ENCODE peak calls at places on chromosomes 16 and 17, in four cellular contexts. P is HEK293T, D is posterior vena cava, W is left cardiac atrium. G is an unnamed sample.

GRCh38 chr17:34527908-34528470 is 51.4 kb upstream of the TMEM132E start:
- DNase-seq in W (no peak), D (no peak), P (peak; percentile 28), G (no peak)

GRCh38 chr16:83513006-83513755 is 294.6 kb upstream of the HSBP1 start:
- DNase-seq in P (no peak), D (no peak), W (no peak), G (peak; percentile 83)

GRCh38 chr17:55069983-55070529 is 101.5 kb downstream of the STXBP4 start:
- DNase-seq in W (no peak), P (no peak), D (no peak), G (no peak)

GRCh38 chr16:84600343-84601229 is 17.3 kb downstream of the COTL1 start:
- DNase-seq in D (no peak), W (no peak), P (no peak), G (no peak)

GRCh38 chr17:73323622-73324455 is 12.0 kb upstream of the CDC42EP4 start:
- DNase-seq in P (no peak), W (peak; percentile 55), D (no peak), G (peak; percentile 62)

GRCh38 chr16:24681793-24682192 is 47.7 kb upstream of the TNRC6A start:
- DNase-seq in P (no peak), W (no peak), D (no peak), G (peak; percentile 54)

GRCh38 chr16:2008631-2009301 is 855 bp downstream of the ZNF598 start:
- DNase-seq in P (no peak), W (no peak), D (no peak), G (peak; percentile 55)

GRCh38 chr17:19237389-19238166 is 412 bp downstream of the EPN2 start:
- DNase-seq in P (peak; percentile 24), D (peak; percentile 87), W (peak; percentile 61), G (no peak)

GRCh38 chr17:2911035-2911754 is 115.0 kb downstream of the RAP1GAP2 start:
- DNase-seq in P (no peak), W (no peak), D (no peak), G (no peak)

GRCh38 chr16:84303023-84303422 is 8.3 kb downstream of the WFDC1 start:
- DNase-seq in W (no peak), P (no peak), D (no peak), G (no peak)

GRCh38 chr17:48814504-48814903 is 2.5 kb downstream of the TTLL6 start:
- DNase-seq in W (peak; percentile 55), D (no peak), P (peak; percentile 83), G (peak; percentile 55)

GRCh38 chr17:40458851-40459482 is 15.7 kb downstream of the IGFBP4 start:
- DNase-seq in D (no peak), W (no peak), P (no peak), G (peak; percentile 65)

GRCh38 chr17:57990037-57990436 is 2.0 kb upstream of the VEZF1 start:
- DNase-seq in D (no peak), P (no peak), W (no peak), G (no peak)

GRCh38 chr17:72386619-72387237 is 265.9 kb downstream of the SOX9 start:
- DNase-seq in W (no peak), P (no peak), D (peak; percentile 7), G (peak; percentile 73)

GRCh38 chr16:89312598-89313299 is 95.2 kb downstream of the ZNF778 start:
- DNase-seq in D (no peak), P (no peak), W (no peak), G (no peak)

GRCh38 chr17:63446981-63447687 is 1.0 kb upstream of the CYB561 start:
- DNase-seq in D (no peak), P (no peak), W (no peak), G (no peak)

GRCh38 chr17:72733619-72734282 is 358.7 kb downstream of the SLC39A11 start:
- DNase-seq in W (no peak), P (no peak), D (peak; percentile 41), G (no peak)

GRCh38 chr17:31608659-31609254 is 217.3 kb downstream of the RAB11FIP4 start:
- DNase-seq in P (no peak), D (no peak), W (no peak), G (no peak)

GRCh38 chr16:85829751-85830445 is 30.4 kb downstream of the COX4I1 start:
- DNase-seq in P (no peak), D (peak; percentile 85), W (no peak), G (no peak)

GRCh38 chr17:77381731-77382130 is 241.0 kb downstream of the SEC14L1 start:
- DNase-seq in P (no peak), D (no peak), W (no peak), G (no peak)

GRCh38 chr17:10036511-10037061 is 131.5 kb upstream of the RCVRN start:
- DNase-seq in W (peak; percentile 83), D (peak; percentile 90), P (no peak), G (no peak)

GRCh38 chr16:50802000-50802399 is 60.1 kb downstream of the CYLD start:
- DNase-seq in P (no peak), W (no peak), D (peak; percentile 79), G (peak; percentile 49)

GRCh38 chr17:67312265-67312664 is 54.1 kb downstream of the PSMD12 start:
- DNase-seq in D (no peak), P (no peak), W (no peak), G (no peak)

GRCh38 chr17:67452681-67453554 is 75.8 kb downstream of the PITPNC1 start:
- DNase-seq in W (no peak), P (no peak), D (no peak), G (no peak)

GRCh38 chr16:47278571-47278970 is 134.8 kb upstream of the NETO2 start:
- DNase-seq in D (no peak), P (no peak), W (no peak), G (no peak)

GRCh38 chr16:72808754-72809153 is 239.2 kb downstream of the ZFHX3 start:
- DNase-seq in P (no peak), W (no peak), D (no peak), G (no peak)

GRCh38 chr16:11498683-11499082 is 88.0 kb downstream of the LITAF start:
- DNase-seq in D (no peak), W (no peak), P (no peak), G (no peak)

GRCh38 chr17:21183468-21183867 is 30.5 kb downstream of the TMEM11 start:
- DNase-seq in W (no peak), P (no peak), D (no peak), G (no peak)

GRCh38 chr17:58341861-58342475 is 10.0 kb downstream of the SUPT4H1 start:
- DNase-seq in W (no peak), P (no peak), D (peak; percentile 49), G (no peak)

GRCh38 chr16:86075839-86076440 is 177.0 kb downstream of the IRF8 start:
- DNase-seq in D (peak; percentile 50), W (no peak), P (no peak), G (no peak)

GRCh38 chr17:67042104-67042899 is 2.1 kb upstream of the CACNG1 start:
- DNase-seq in P (no peak), D (no peak), W (no peak), G (no peak)

GRCh38 chr17:72187544-72187943 is 66.7 kb downstream of the SOX9 start:
- DNase-seq in W (peak; percentile 81), P (no peak), D (peak; percentile 84), G (peak; percentile 13)

GRCh38 chr17:41689497-41690299 is 1.0 kb downstream of the EIF1 start:
- DNase-seq in P (no peak), D (no peak), W (no peak), G (peak; percentile 71)

GRCh38 chr17:67504182-67504581 is 127.1 kb downstream of the PITPNC1 start:
- DNase-seq in P (no peak), D (no peak), W (no peak), G (no peak)

GRCh38 chr17:64599827-64600226 is 62.3 kb downstream of the SMURF2 start:
- DNase-seq in W (no peak), P (no peak), D (no peak), G (no peak)

G was measured in fibroblast of mammary gland.